ENCODE peak calls at places on chromosomes 5 and 9, in six cellular contexts. V is GM23248, P is HCT116, M is GM23338, W is hepatocyte, S is neural progenitor cell. B is an unnamed sample.

GRCh38 chr9:85521331-85522197 is 220.2 kb downstream of the AGTPBP1 start:
- DNase-seq in W (no peak), S (no peak), V (peak), M (no peak), P (no peak), B (no peak)

GRCh38 chr9:98369066-98369425 is 113.6 kb upstream of the TBC1D2 start:
- DNase-seq in V (no peak), M (no peak), S (no peak), P (no peak), W (no peak), B (no peak)

GRCh38 chr9:110179734-110180133 is 28.2 kb downstream of the C9orf152 start:
- DNase-seq in S (no peak), V (peak), W (no peak), M (no peak), P (no peak), B (peak)

GRCh38 chr5:119515192-119515591 is 62.9 kb downstream of the HSD17B4 start:
- DNase-seq in V (peak), P (no peak), W (no peak), S (no peak), M (no peak), B (peak)

GRCh38 chr5:76716456-76717157 is 681 bp downstream of the F2R start:
- DNase-seq in S (peak), V (peak), P (no peak), M (peak), W (peak), B (no peak)

GRCh38 chr5:849651-850301 is 1.0 kb downstream of the ZDHHC11 start:
- DNase-seq in V (peak), W (peak), M (peak), S (peak), P (no peak), B (peak)

GRCh38 chr5:128842241-128842640 is 123.0 kb upstream of the SLC27A6 start:
- DNase-seq in P (no peak), M (no peak), S (no peak), V (no peak), W (no peak), B (no peak)

GRCh38 chr5:14794600-14795230 is 76.9 kb downstream of the ANKH start:
- DNase-seq in S (no peak), V (no peak), P (no peak), W (no peak), M (no peak), B (no peak)

GRCh38 chr5:53167836-53168235 is 58.3 kb upstream of the MOCS2 start:
- DNase-seq in V (peak), M (no peak), S (no peak), W (no peak), P (no peak), B (no peak)

GRCh38 chr5:98458004-98458403 is 315.5 kb upstream of the RGMB start:
- DNase-seq in V (peak), P (no peak), M (no peak), W (no peak), S (no peak), B (peak)

GRCh38 chr9:131720330-131720729 is 19.5 kb downstream of the RAPGEF1 start:
- DNase-seq in V (no peak), W (no peak), P (no peak), S (no peak), M (no peak), B (no peak)

DNA sequence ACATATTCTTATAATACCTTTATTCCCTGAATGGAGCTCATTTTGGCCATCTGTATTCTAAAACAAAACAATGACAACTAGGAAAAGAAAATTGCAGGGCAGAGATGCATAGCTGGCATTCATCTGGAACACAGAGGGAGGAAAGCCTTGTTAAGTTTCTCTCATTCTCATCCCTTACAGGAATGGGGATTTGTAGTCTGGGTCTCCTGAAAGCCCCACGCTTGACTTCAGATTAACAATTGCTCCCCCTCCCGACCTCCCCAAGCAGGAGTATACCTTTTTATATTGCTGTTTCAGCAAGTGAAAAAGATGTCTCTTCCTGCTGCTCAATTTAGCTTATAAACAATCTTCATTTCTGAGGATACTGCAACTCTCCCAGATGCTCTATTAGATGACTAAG is 812.1 kb downstream of the EFNA5 start:
- DNase-seq in S (peak), P (no peak), M (peak), V (no peak), W (no peak), B (no peak)
- H2AFZ ChIP-seq in S (no peak), P (no peak), M (no peak), V (no peak), W (no peak), B (no peak)

GRCh38 chr5:180115326-180116076 is 43.9 kb upstream of the RNF130 start:
- DNase-seq in V (no peak), S (no peak), M (no peak), P (no peak), W (no peak), B (no peak)
- TF ChIP-seq EZH2 in V (no peak), S (no peak), M (no peak), P (no peak), W (no peak), B (no peak)

GRCh38 chr9:83231039-83231438 is 168.1 kb upstream of the RASEF start:
- DNase-seq in W (peak), V (peak), S (peak), M (peak), P (peak), B (no peak)
- TF ChIP-seq EZH2phosphoT487 in W (no peak), V (no peak), S (no peak), M (no peak), P (no peak), B (no peak)

GRCh38 chr5:91469517-91470165 is 86.5 kb upstream of the ARRDC3 start:
- DNase-seq in P (no peak), V (no peak), S (no peak), M (no peak), W (peak), B (peak)
- H2AFZ ChIP-seq in P (peak), V (no peak), S (no peak), M (no peak), W (peak), B (peak)

DNA sequence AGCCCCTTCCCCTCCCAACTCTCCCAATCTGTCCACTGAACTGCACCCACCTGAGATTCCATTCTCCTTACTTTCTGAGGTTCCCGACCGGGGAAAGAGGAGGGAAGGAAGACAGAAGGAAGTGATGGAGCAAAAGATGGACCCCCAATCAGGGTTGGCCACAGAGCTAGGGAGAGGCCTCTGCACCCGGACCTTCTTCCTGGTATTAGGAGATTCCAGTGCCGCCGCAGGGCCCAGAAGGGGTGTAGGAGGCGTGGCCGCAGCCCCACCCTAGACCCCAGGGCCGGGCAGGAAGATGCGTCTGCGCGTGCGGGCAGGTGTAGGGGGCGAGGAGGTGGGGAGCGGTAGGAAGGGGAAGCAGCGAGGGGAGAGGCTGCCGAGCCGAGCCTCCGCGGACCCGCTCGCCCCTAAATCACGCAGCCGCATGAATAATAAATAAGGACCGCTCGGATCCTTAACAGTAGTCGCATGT is 104.2 kb upstream of the MVB12B start:
- DNase-seq in W (no peak), P (no peak), V (no peak), S (no peak), M (peak), B (no peak)
- TF ChIP-seq EZH2 in W (no peak), P (no peak), V (peak), S (no peak), M (no peak), B (no peak)

GRCh38 chr5:150514708-150515211 is 6.8 kb downstream of the NDST1 start:
- DNase-seq in S (no peak), V (peak), W (no peak), M (no peak), P (no peak), B (peak)

GRCh38 chr5:150516011-150516410 is 8.1 kb downstream of the NDST1 start:
- DNase-seq in W (peak), S (no peak), V (peak), P (no peak), M (no peak), B (no peak)

GRCh38 chr5:150513375-150514309 is 5.7 kb downstream of the NDST1 start:
- DNase-seq in V (peak), M (peak), P (no peak), W (no peak), S (no peak), B (no peak)

GRCh38 chr5:150517272-150518152 is 9.6 kb downstream of the NDST1 start:
- DNase-seq in S (no peak), M (no peak), P (peak), W (peak), V (peak), B (peak)

GRCh38 chr5:150515446-150515845 is 7.5 kb downstream of the NDST1 start:
- DNase-seq in S (no peak), V (peak), W (no peak), P (no peak), M (no peak), B (no peak)
- TF ChIP-seq EZH2phosphoT487 in S (no peak), V (no peak), W (no peak), P (no peak), M (no peak), B (no peak)

DNA sequence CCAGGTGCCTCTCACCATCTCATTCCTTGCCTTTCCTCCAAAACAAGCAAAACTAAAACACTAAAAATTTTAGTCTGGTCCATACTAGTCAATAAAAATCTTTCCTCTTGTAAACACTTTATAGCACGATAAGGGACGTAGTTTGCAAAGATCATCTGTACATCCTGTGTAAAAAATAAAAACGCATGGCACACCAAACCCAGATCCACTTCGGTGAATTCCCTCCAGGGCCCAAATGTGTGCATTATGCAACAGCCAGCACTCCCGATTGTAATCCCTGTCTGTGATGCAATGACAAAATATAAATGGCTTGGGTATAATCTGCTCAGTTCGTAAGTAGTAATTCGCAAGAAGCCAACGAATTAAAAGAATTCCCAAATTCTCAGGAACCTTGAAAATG is 1.4 kb downstream of the FAM169A start:
- DNase-seq in M (no peak), V (no peak), W (peak), P (no peak), S (peak), B (peak)
- H2AFZ ChIP-seq in M (no peak), V (peak), W (peak), P (no peak), S (peak), B (peak)

DNA sequence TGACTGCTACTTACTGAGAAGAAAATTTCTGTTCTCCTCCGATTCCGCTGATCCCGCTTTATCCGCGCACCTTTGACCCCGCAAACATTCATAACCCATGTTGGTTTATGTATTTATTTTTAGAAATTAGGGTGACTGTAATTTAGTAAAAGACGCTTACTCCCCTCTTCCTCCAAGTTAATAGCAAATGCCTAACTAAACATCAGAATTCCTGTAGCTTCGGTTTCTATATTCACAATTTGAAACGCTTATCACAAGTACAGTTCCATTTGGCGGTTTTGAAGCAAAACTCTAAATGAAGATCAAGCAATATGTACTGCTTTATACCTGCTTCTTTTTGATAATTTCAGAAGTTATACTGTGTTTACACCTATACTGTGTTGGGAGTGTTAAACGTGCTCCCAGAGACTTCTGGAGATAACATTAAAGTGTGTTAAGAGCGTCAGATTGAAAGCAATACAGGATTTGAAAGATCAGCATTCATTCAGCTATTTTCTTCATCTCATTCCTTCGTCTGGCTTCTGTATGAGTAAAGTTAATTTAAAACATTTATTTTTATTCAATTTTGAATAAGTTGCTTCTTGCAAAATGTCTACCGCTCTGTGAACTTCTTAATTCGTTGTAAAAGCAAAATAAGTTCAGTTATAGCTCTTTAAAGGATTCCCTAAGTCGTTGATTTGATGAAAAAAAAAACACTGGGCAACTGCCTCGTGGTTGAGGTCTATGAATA is 2.4 kb downstream of the PRDM6 start:
- DNase-seq in P (no peak), W (no peak), V (no peak), S (no peak), M (no peak), B (no peak)
- TF ChIP-seq EZH2 in P (no peak), W (peak), V (peak), S (peak), M (peak), B (no peak)

B was measured in PC-3.